ENCODE peak calls at places on chromosome X, in five cellular contexts. R, D, S, U and H are unnamed samples.
A peak's percentile ranks its signal among the peaks of the same experiment; 100 is the strongest.

GRCh38 chrX:39896951-39897740 is 200.6 kb downstream of the BCOR start:
- DNase-seq in R (peak; percentile 4), D (peak; percentile 25), S (no peak), U (peak; percentile 74), H (no peak)

GRCh38 chrX:123184858-123185251 is 777 bp downstream of the GRIA3 start:
- DNase-seq in R (peak; percentile 9), D (no peak), S (no peak), U (no peak), H (peak; percentile 18)

GRCh38 chrX:11423362-11423818 is 130.2 kb downstream of the AMELX start:
- DNase-seq in R (no peak), D (peak; percentile 49), S (no peak), U (peak; percentile 7), H (peak; percentile 28)

GRCh38 chrX:17374619-17375360 is at the start of gene NHS:
- DNase-seq in R (peak; percentile 64), D (peak; percentile 60), S (peak; percentile 86), U (peak; percentile 85), H (no peak)

GRCh38 chrX:14528629-14529287 is 578 bp upstream of the GLRA2 start:
- DNase-seq in R (peak; percentile 77), D (peak; percentile 42), S (peak; percentile 54), U (peak; percentile 38), H (peak; percentile 5)

GRCh38 chrX:40663880-40664630 is 16.7 kb upstream of the CXorf38 start:
- DNase-seq in R (peak; percentile 11), D (peak; percentile 42), S (no peak), U (no peak), H (no peak)

GRCh38 chrX:133475953-133476352 is 60.7 kb upstream of the GPC4 start:
- DNase-seq in R (no peak), D (no peak), S (no peak), U (no peak), H (no peak)

GRCh38 chrX:69133561-69134542 is 31.4 kb downstream of the PJA1 start:
- DNase-seq in R (peak; percentile 47), D (peak; percentile 55), S (no peak), U (peak; percentile 75), H (no peak)

GRCh38 chrX:8084023-8084422 is 87.0 kb downstream of the VCX2 start:
- DNase-seq in R (no peak), D (no peak), S (no peak), U (peak; percentile 47), H (no peak)

GRCh38 chrX:71930298-71930697 is 19.7 kb downstream of the NHSL2 start:
- DNase-seq in R (no peak), D (no peak), S (no peak), U (no peak), H (no peak)

GRCh38 chrX:120402363-120402762 is 40.5 kb downstream of the ATP1B4 start:
- DNase-seq in R (no peak), D (no peak), S (no peak), U (peak; percentile 10), H (no peak)

GRCh38 chrX:12804655-12805054 is 13.4 kb downstream of the PRPS2 start:
- DNase-seq in R (no peak), D (no peak), S (no peak), U (peak; percentile 5), H (no peak)

GRCh38 chrX:54550821-54551220 is 20.8 kb downstream of the GNL3L start:
- DNase-seq in R (no peak), D (no peak), S (no peak), U (no peak), H (no peak)

GRCh38 chrX:64204252-64204651 is 1.3 kb downstream of the AMER1 start:
- DNase-seq in R (no peak), D (no peak), S (no peak), U (no peak), H (no peak)

GRCh38 chrX:69538321-69538876 is 34.3 kb downstream of the NALF2 start:
- DNase-seq in R (peak; percentile 78), D (no peak), S (peak; percentile 76), U (peak; percentile 17), H (peak; percentile 81)

GRCh38 chrX:144722307-144722706 is 525.0 kb upstream of the SPANXN1 start:
- DNase-seq in R (no peak), D (no peak), S (no peak), U (no peak), H (no peak)
- TF ChIP-seq CTCF in R (no peak), D (no peak), S (no peak), U (no peak), H (no peak)

DNA sequence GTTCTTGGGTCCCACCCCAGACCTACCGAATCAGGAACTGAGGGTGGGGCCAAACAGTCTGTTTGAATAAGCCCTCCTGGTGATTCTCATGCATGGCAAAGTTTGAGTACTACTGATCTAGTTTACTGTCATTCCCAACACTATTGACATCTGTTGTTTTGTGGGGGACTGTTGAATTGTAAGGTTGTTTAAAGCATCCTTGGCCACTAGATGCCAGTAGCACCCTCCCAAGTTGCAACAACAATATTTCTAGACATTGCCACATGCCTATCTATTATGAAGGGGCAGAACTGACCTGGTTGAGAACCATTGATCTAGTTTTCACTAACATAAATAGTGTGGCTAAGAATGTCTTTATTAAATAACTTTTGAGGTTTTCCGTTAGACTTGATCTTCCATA is 15.1 kb downstream of the TAF9B start:
- DNase-seq in R (no peak), D (no peak), S (no peak), U (no peak), H (no peak)
- TF ChIP-seq CTCF in R (no peak), D (peak; percentile 42), S (peak; percentile 15), U (no peak), H (no peak)

GRCh38 chrX:96183843-96184242 is 500.8 kb upstream of the DIAPH2 start:
- DNase-seq in R (no peak), D (no peak), S (no peak), U (peak; percentile 13), H (no peak)
- TF ChIP-seq CTCF in R (no peak), D (peak; percentile 62), S (peak; percentile 37), U (peak; percentile 37), H (no peak)

DNA sequence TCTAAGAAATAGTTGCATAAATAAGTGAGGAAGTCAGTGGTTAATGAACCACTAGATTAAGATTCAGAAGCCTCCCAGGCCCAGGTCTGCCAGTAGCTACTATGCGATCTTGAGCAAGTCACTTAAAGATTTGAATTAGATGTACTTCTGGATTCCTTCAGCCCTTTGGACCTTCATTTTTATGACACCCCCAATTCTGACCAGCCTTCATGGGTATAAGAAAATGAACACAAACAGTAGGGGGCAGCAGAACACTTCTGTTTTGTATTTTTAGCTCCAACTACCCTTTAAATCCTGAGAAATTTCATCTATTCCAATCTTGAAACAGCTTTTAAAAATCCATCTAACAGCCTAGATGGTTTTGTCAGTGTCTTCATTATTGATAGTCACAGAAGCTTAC is 19.0 kb downstream of the TMEM47 start:
- DNase-seq in R (peak; percentile 19), D (peak; percentile 21), S (no peak), U (peak; percentile 16), H (no peak)
- TF ChIP-seq CTCF in R (peak; percentile 55), D (peak; percentile 79), S (peak; percentile 72), U (peak; percentile 39), H (no peak)

GRCh38 chrX:35741142-35741541 is 57.0 kb upstream of the MAGEB16 start:
- DNase-seq in R (no peak), D (no peak), S (no peak), U (no peak), H (no peak)
- TF ChIP-seq CTCF in R (no peak), D (no peak), S (no peak), U (no peak), H (no peak)

DNA sequence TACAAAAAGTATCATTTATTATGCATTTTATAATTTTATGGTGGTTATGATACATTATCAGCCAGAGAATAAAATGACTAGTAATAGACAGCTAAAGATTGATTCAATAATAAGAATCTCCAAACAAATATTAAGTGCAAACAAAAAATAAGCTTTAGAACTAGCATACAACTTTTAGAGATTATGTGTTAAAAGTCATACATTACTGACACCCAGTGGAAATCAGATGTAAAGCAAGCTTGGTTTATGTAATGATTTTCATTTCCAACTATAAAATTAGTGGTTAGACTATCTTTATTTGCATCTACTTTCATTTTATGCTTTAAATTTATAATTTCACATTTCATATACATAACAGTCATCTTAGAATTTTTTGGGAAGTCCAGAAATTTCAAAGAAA is 57.7 kb downstream of the IL13RA2 start:
- DNase-seq in R (no peak), D (peak; percentile 1), S (no peak), U (peak; percentile 25), H (peak; percentile 17)
- TF ChIP-seq CTCF in R (peak; percentile 26), D (peak; percentile 74), S (peak; percentile 74), U (peak; percentile 12), H (peak; percentile 11)

DNA sequence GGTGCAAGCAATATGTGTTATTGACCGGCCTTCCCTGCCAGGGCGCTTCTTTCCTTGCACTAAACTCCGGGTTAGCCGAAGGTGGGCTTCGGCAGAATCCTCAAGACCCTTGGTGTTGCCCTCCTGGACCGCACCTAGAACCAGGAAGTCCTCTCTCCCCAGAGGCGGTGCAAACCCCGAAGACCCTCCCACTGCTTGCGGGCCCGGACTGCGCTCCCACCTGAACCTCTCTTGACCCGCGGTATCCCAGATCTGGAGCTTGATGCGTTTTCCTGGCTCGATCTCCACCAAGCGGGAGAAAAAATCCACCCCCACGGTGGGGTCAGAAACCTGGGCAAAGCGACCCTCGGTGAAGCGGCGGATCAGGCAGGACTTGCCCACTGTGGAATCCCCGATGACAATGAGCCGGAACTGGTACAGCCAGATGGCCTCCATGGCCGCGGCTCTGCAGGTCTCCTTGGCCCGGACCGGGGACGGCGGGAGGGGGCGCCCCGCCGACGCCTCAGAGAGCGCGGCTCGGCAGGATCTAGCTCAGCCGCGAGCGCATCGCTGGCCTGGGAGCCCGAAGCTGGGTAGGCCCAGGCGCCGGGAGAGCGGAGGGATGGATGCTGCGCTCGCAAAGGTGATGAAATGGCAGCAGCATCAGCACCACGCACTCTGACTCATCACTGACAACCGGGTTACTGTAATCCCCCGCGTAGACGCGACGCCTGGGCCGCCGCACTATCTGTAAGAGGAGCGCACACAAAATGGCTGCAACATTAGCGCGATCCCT is at the start of gene RAB39B:
- DNase-seq in R (peak; percentile 34), D (peak; percentile 11), S (peak; percentile 12), U (peak; percentile 50), H (peak; percentile 71)
- TF ChIP-seq CTCF in R (no peak), D (no peak), S (peak; percentile 9), U (no peak), H (peak; percentile 11)

GRCh38 chrX:34341258-34341657 is 209.1 kb upstream of the FAM47A start:
- DNase-seq in R (no peak), D (no peak), S (no peak), U (peak; percentile 20), H (no peak)
- TF ChIP-seq CTCF in R (no peak), D (no peak), S (peak; percentile 55), U (no peak), H (no peak)

GRCh38 chrX:155966876-155967275 is 30.6 kb upstream of the IL9R start:
- DNase-seq in R (no peak), D (peak; percentile 26), S (no peak), U (peak; percentile 8), H (peak; percentile 31)
- TF ChIP-seq CTCF in R (no peak), D (peak; percentile 66), S (peak; percentile 50), U (no peak), H (peak; percentile 63)

GRCh38 chrX:110418220-110418856 is 59.7 kb downstream of the RTL9 start:
- DNase-seq in R (peak; percentile 10), D (peak; percentile 70), S (peak; percentile 30), U (peak; percentile 53), H (no peak)
- TF ChIP-seq CTCF in R (peak; percentile 26), D (peak; percentile 72), S (peak; percentile 62), U (peak; percentile 52), H (no peak)